ENCODE peak calls at places on chromosome 1, in nine cellular contexts. B is mucosa of descending colon, G is heart left ventricle, U is chondrocyte, D is cardiac muscle cell, A is tibial artery, O is natural killer cell, T is fibroblast of lung, K is stomach. L is an unnamed sample.

GRCh38 chr1:35448344-35448801 is 108.8 kb downstream of the KIAA0319L start:
- DNase-seq in O (no peak), K (peak; percentile 49), B (no peak), A (no peak), D (peak; percentile 98), T (peak; percentile 94), U (no peak), G (no peak), L (no peak)

GRCh38 chr1:234683127-234683855 is 73.3 kb upstream of the IRF2BP2 start:
- DNase-seq in U (no peak), D (no peak), A (no peak), G (no peak), K (no peak), O (no peak), B (no peak), T (no peak), L (no peak)

GRCh38 chr1:117615474-117615873 is 9.6 kb downstream of the TENT5C start:
- DNase-seq in D (no peak), K (no peak), G (no peak), A (no peak), T (no peak), B (no peak), O (peak; percentile 51), U (no peak), L (no peak)

GRCh38 chr1:16396591-16396990 is 29.5 kb downstream of the SZRD1 start:
- DNase-seq in K (no peak), A (no peak), D (peak; percentile 88), G (no peak), U (no peak), T (peak; percentile 89), B (no peak), O (no peak), L (no peak)

GRCh38 chr1:200727257-200727656 is 11.4 kb upstream of the CAMSAP2 start:
- DNase-seq in D (no peak), T (no peak), O (no peak), B (no peak), G (no peak), U (no peak), A (no peak), K (no peak), L (no peak)

GRCh38 chr1:237799762-237800474 is 90.8 kb downstream of the ZP4 start:
- DNase-seq in A (no peak), B (peak; percentile 71), D (peak; percentile 74), U (no peak), K (peak; percentile 77), T (no peak), O (peak; percentile 23), G (no peak), L (no peak)

GRCh38 chr1:56644941-56645662 is at the start of gene PRKAA2:
- DNase-seq in T (peak; percentile 47), B (peak; percentile 60), A (peak; percentile 70), G (peak; percentile 44), K (peak; percentile 48), D (peak; percentile 22), O (no peak), U (peak; percentile 79), L (no peak)

GRCh38 chr1:229170778-229171505 is 100.0 kb upstream of the RAB4A start:
- DNase-seq in K (no peak), O (no peak), T (no peak), D (no peak), G (no peak), A (no peak), U (no peak), B (no peak), L (no peak)

GRCh38 chr1:96955307-96956012 is 233.9 kb downstream of the PTBP2 start:
- DNase-seq in U (no peak), B (no peak), T (no peak), K (no peak), D (no peak), O (no peak), A (no peak), G (no peak), L (no peak)

GRCh38 chr1:39933956-39934941 is 20.7 kb upstream of the MFSD2A start:
- DNase-seq in G (peak; percentile 43), O (no peak), U (no peak), T (peak; percentile 76), K (peak; percentile 73), A (peak; percentile 88), B (peak; percentile 90), D (peak; percentile 100), L (no peak)

GRCh38 chr1:174837386-174837785 is 162.4 kb upstream of the CACYBP start:
- DNase-seq in U (no peak), G (no peak), D (no peak), O (no peak), K (no peak), T (no peak), B (no peak), A (no peak), L (no peak)

GRCh38 chr1:4161271-4162006 is 261.4 kb upstream of the C1orf174 start:
- DNase-seq in G (no peak), A (no peak), D (no peak), K (no peak), O (no peak), T (no peak), B (no peak), U (peak; percentile 74), L (no peak)

GRCh38 chr1:161119379-161120061 is 1.6 kb downstream of the NIT1 start:
- DNase-seq in K (no peak), G (no peak), U (no peak), A (no peak), T (peak; percentile 80), O (peak; percentile 50), D (peak; percentile 82), B (no peak), L (peak; percentile 30)

GRCh38 chr1:210246447-210246846 is 13.9 kb downstream of the SERTAD4 start:
- DNase-seq in T (peak; percentile 70), A (no peak), B (no peak), G (no peak), D (peak; percentile 38), O (no peak), K (no peak), U (no peak), L (no peak)

GRCh38 chr1:67148516-67149178 is 13.9 kb upstream of the C1orf141 start:
- DNase-seq in B (no peak), T (no peak), G (no peak), K (no peak), O (no peak), U (no peak), D (peak; percentile 12), A (no peak), L (no peak)

GRCh38 chr1:109499661-109500536 is 6.0 kb downstream of the CYB561D1 start:
- DNase-seq in U (no peak), K (peak; percentile 66), T (peak; percentile 79), A (no peak), B (no peak), D (peak; percentile 42), G (no peak), O (no peak), L (peak; percentile 68)

GRCh38 chr1:66944330-66945274 is 19.8 kb downstream of the MIER1 start:
- DNase-seq in D (peak; percentile 79), U (no peak), O (no peak), B (no peak), K (no peak), G (no peak), A (peak; percentile 87), T (peak; percentile 88), L (no peak)

GRCh38 chr1:96370752-96371151 is 350.8 kb upstream of the PTBP2 start:
- DNase-seq in U (no peak), T (peak; percentile 95), A (no peak), O (no peak), D (peak; percentile 93), B (no peak), G (no peak), K (no peak), L (no peak)

GRCh38 chr1:25673962-25674928 is 57.7 kb downstream of the MAN1C1 start:
- DNase-seq in A (no peak), U (peak; percentile 14), G (no peak), K (no peak), B (no peak), D (no peak), O (no peak), T (no peak), L (no peak)

GRCh38 chr1:219790834-219791615 is 137.3 kb downstream of the SLC30A10 start:
- DNase-seq in T (peak; percentile 86), U (no peak), G (no peak), O (no peak), K (no peak), D (peak; percentile 34), A (no peak), B (no peak), L (no peak)

GRCh38 chr1:86146566-86146965 is 10.0 kb downstream of the COL24A1 start:
- DNase-seq in D (no peak), G (no peak), T (no peak), O (no peak), A (no peak), B (no peak), K (no peak), U (no peak), L (no peak)
- TF ChIP-seq CTCF in D (peak; percentile 21), G (no peak), T (no peak), O (no peak), A (no peak), B (no peak), K (no peak), U (peak; percentile 64), L (no peak)

DNA sequence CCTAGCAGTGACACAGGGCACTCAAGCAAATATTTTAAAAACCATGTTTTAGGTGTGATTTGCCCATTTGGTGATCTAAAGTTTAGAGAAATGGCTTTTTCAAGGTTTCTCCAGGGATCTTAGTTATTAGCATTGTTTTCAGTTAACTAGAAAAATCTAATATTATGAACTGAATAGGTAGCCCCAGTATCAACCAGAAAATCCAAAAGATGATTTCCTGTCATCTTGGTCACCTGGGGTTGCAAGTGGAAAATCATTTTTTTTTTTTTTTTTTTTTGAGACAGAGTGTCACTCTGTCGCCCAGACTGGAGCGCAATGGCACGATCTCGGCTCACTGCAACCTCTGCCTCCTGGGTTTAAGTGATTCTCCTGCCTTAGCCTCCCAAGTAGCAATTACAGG is 106.6 kb upstream of the FMN2 start:
- DNase-seq in A (no peak), K (no peak), O (no peak), B (no peak), T (no peak), D (no peak), G (no peak), U (no peak), L (no peak)
- TF ChIP-seq CTCF in A (no peak), K (no peak), O (no peak), B (no peak), T (no peak), D (no peak), G (no peak), U (no peak), L (no peak)

GRCh38 chr1:5980314-5981008 is 11.8 kb downstream of the NPHP4 start:
- DNase-seq in D (peak; percentile 88), B (no peak), A (no peak), O (no peak), K (no peak), T (peak; percentile 18), G (peak; percentile 56), U (peak; percentile 63), L (no peak)
- TF ChIP-seq CTCF in D (peak; percentile 49), B (no peak), A (no peak), O (no peak), K (no peak), T (no peak), G (no peak), U (peak; percentile 34), L (no peak)

DNA sequence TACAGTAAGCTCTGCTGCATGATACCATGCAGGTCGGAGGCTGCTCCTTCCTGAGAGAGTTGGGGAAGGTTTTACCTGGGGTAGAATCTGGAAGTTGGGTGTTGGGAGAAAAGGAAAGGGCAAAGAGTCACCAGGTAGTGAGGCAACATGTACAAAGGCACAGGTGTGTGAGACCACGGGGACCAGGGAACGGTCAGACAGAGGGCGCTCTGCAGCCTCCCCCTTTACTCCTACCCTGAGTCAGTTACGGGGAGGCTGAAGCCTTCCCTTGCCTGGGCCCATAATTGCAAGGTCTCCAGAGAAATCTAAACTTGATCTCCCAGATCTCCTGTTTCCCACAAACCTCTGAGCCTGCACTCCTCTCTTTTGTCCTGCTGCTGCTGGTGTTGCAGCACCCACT is 22.0 kb downstream of the CCN1 start:
- DNase-seq in D (no peak), K (no peak), B (no peak), G (no peak), A (no peak), T (no peak), U (no peak), O (no peak), L (no peak)
- TF ChIP-seq CTCF in D (no peak), K (no peak), B (no peak), G (no peak), A (no peak), T (no peak), U (no peak), O (no peak), L (no peak)

L was measured in CD4-positive, alpha-beta T cell.